ENCODE peak calls at places on chromosomes 3 and 15, in six cellular contexts. One of them, this sample, is unnamed.

GRCh38 chr3:168889666-168890065 is 773.8 kb downstream of the MECOM start:
- DNase-seq in RCC 7860: no peak
- DNase-seq in GM23338: peak; percentile 59
- DNase-seq in endodermal cell: peak; percentile 53
- DNase-seq in GM04504: no peak
- DNase-seq in kidney glomerular epithelial cell: peak; percentile 28
- DNase-seq in this sample: no peak

GRCh38 chr3:113468536-113468935 is 27.2 kb upstream of the CFAP44 start:
- DNase-seq in RCC 7860: no peak
- DNase-seq in GM23338: no peak
- DNase-seq in endodermal cell: no peak
- DNase-seq in GM04504: no peak
- DNase-seq in kidney glomerular epithelial cell: no peak
- DNase-seq in this sample: no peak

GRCh38 chr15:56245871-56246814 is 2.5 kb upstream of the RFX7 start:
- DNase-seq in GM04504: peak; percentile 74
- DNase-seq in kidney glomerular epithelial cell: peak; percentile 79
- DNase-seq in RCC 7860: peak; percentile 86
- DNase-seq in GM23338: peak; percentile 96
- DNase-seq in endodermal cell: peak; percentile 97
- DNase-seq in this sample: peak; percentile 47

GRCh38 chr3:4036046-4036445 is 236.8 kb downstream of the LRRN1 start:
- DNase-seq in GM23338: no peak
- DNase-seq in kidney glomerular epithelial cell: no peak
- DNase-seq in endodermal cell: no peak
- DNase-seq in GM04504: no peak
- DNase-seq in RCC 7860: no peak
- DNase-seq in this sample: no peak

GRCh38 chr15:93243573-93243972 is 154.6 kb upstream of the RGMA start:
- DNase-seq in endodermal cell: no peak
- DNase-seq in GM23338: no peak
- DNase-seq in RCC 7860: no peak
- DNase-seq in GM04504: no peak
- DNase-seq in kidney glomerular epithelial cell: no peak
- DNase-seq in this sample: no peak

GRCh38 chr3:97575742-97576141 is 188.8 kb upstream of the ARL6 start:
- DNase-seq in RCC 7860: no peak
- DNase-seq in endodermal cell: no peak
- DNase-seq in GM04504: no peak
- DNase-seq in kidney glomerular epithelial cell: no peak
- DNase-seq in GM23338: no peak
- DNase-seq in this sample: no peak

GRCh38 chr3:187739125-187739560 is 6.1 kb downstream of the BCL6 start:
- DNase-seq in RCC 7860: no peak
- DNase-seq in endodermal cell: peak; percentile 82
- DNase-seq in kidney glomerular epithelial cell: no peak
- DNase-seq in GM23338: peak; percentile 43
- DNase-seq in GM04504: no peak
- DNase-seq in this sample: peak; percentile 50

GRCh38 chr3:52769786-52770445 is 824 bp downstream of the NEK4 start:
- DNase-seq in RCC 7860: no peak
- DNase-seq in GM23338: peak; percentile 33
- DNase-seq in kidney glomerular epithelial cell: peak; percentile 49
- DNase-seq in GM04504: no peak
- DNase-seq in endodermal cell: no peak
- DNase-seq in this sample: no peak

GRCh38 chr15:68730491-68731317 is 90.0 kb downstream of the ANP32A start:
- DNase-seq in RCC 7860: no peak
- DNase-seq in GM23338: peak; percentile 78
- DNase-seq in GM04504: peak; percentile 14
- DNase-seq in kidney glomerular epithelial cell: peak; percentile 66
- DNase-seq in endodermal cell: peak; percentile 82
- DNase-seq in this sample: peak; percentile 52

GRCh38 chr3:97559398-97559797 is 205.2 kb upstream of the ARL6 start:
- DNase-seq in GM23338: peak; percentile 1
- DNase-seq in RCC 7860: no peak
- DNase-seq in endodermal cell: no peak
- DNase-seq in GM04504: no peak
- DNase-seq in kidney glomerular epithelial cell: no peak
- DNase-seq in this sample: no peak

GRCh38 chr15:91973481-91973880 is 120.0 kb downstream of the SLCO3A1 start:
- DNase-seq in GM04504: no peak
- DNase-seq in RCC 7860: no peak
- DNase-seq in kidney glomerular epithelial cell: no peak
- DNase-seq in endodermal cell: no peak
- DNase-seq in GM23338: no peak
- DNase-seq in this sample: no peak

GRCh38 chr3:102083469-102083868 is 234.2 kb downstream of the NFKBIZ start:
- DNase-seq in RCC 7860: no peak
- DNase-seq in kidney glomerular epithelial cell: no peak
- DNase-seq in endodermal cell: no peak
- DNase-seq in GM23338: no peak
- DNase-seq in GM04504: no peak
- DNase-seq in this sample: no peak

GRCh38 chr3:43335799-43336198 is 49.5 kb downstream of the SNRK start:
- DNase-seq in GM23338: no peak
- DNase-seq in RCC 7860: no peak
- DNase-seq in endodermal cell: no peak
- DNase-seq in kidney glomerular epithelial cell: no peak
- DNase-seq in GM04504: no peak
- DNase-seq in this sample: no peak

GRCh38 chr3:71955549-71956373 is 170.8 kb upstream of the PROK2 start:
- DNase-seq in kidney glomerular epithelial cell: peak; percentile 72
- DNase-seq in GM04504: peak; percentile 72
- DNase-seq in GM23338: peak; percentile 84
- DNase-seq in endodermal cell: peak; percentile 88
- DNase-seq in RCC 7860: peak; percentile 24
- DNase-seq in this sample: peak; percentile 70

GRCh38 chr3:141294848-141295247 is 63.2 kb downstream of the PXYLP1 start:
- DNase-seq in endodermal cell: no peak
- DNase-seq in kidney glomerular epithelial cell: peak; percentile 81
- DNase-seq in RCC 7860: peak; percentile 65
- DNase-seq in GM04504: no peak
- DNase-seq in GM23338: no peak
- DNase-seq in this sample: no peak

GRCh38 chr3:128559486-128560225 is 66.7 kb upstream of the GATA2 start:
- DNase-seq in kidney glomerular epithelial cell: no peak
- DNase-seq in GM04504: no peak
- DNase-seq in GM23338: peak; percentile 52
- DNase-seq in RCC 7860: no peak
- DNase-seq in endodermal cell: peak; percentile 82
- DNase-seq in this sample: no peak

GRCh38 chr3:177136715-177137114 is 60.6 kb downstream of the TBL1XR1 start:
- DNase-seq in kidney glomerular epithelial cell: no peak
- DNase-seq in GM23338: no peak
- DNase-seq in GM04504: no peak
- DNase-seq in RCC 7860: no peak
- DNase-seq in endodermal cell: no peak
- DNase-seq in this sample: no peak

GRCh38 chr3:57061556-57061955 is 1.1 kb downstream of the SPATA12 start:
- DNase-seq in GM23338: no peak
- DNase-seq in kidney glomerular epithelial cell: no peak
- DNase-seq in GM04504: no peak
- DNase-seq in RCC 7860: no peak
- DNase-seq in endodermal cell: no peak
- DNase-seq in this sample: no peak

GRCh38 chr3:94076055-94076454 is 13.2 kb downstream of the NSUN3 start:
- DNase-seq in endodermal cell: no peak
- DNase-seq in GM04504: no peak
- DNase-seq in GM23338: no peak
- DNase-seq in kidney glomerular epithelial cell: peak; percentile 9
- DNase-seq in RCC 7860: peak; percentile 11
- DNase-seq in this sample: no peak

GRCh38 chr3:171548918-171549317 is 88.7 kb upstream of the TNIK start:
- DNase-seq in RCC 7860: no peak
- DNase-seq in GM04504: no peak
- DNase-seq in kidney glomerular epithelial cell: no peak
- DNase-seq in endodermal cell: no peak
- DNase-seq in GM23338: no peak
- DNase-seq in this sample: no peak

This sample was measured in cerebellum.